ENCODE peak calls at places on chromosomes 16 and 17, in eight cellular contexts. One of them, this sample, is unnamed.
A peak's percentile ranks its signal among the peaks of the same experiment; 100 is the strongest.

GRCh38 chr16:50311134-50311528 is 44.8 kb downstream of the ADCY7 start:
- DNase-seq in left lung: peak; percentile 56
- DNase-seq in AG04449: no peak
- DNase-seq in H7: peak; percentile 37
- DNase-seq in A673: no peak
- DNase-seq in mucosa of descending colon: no peak
- DNase-seq in mesendoderm: no peak
- DNase-seq in upper lobe of right lung: no peak
- DNase-seq in this sample: no peak

GRCh38 chr17:17877548-17878358 is 41.0 kb upstream of the SREBF1 start:
- DNase-seq in left lung: no peak
- DNase-seq in AG04449: peak; percentile 71
- DNase-seq in H7: peak; percentile 81
- DNase-seq in A673: peak; percentile 73
- DNase-seq in mucosa of descending colon: peak; percentile 38
- DNase-seq in mesendoderm: peak; percentile 58
- DNase-seq in upper lobe of right lung: peak; percentile 83
- DNase-seq in this sample: no peak

GRCh38 chr17:46023783-46024388 is 24.8 kb downstream of the STH start:
- DNase-seq in left lung: no peak
- DNase-seq in AG04449: no peak
- DNase-seq in H7: no peak
- DNase-seq in A673: no peak
- DNase-seq in mucosa of descending colon: no peak
- DNase-seq in mesendoderm: no peak
- DNase-seq in upper lobe of right lung: peak; percentile 57
- DNase-seq in this sample: no peak

GRCh38 chr17:64608571-64608981 is 53.5 kb downstream of the SMURF2 start:
- DNase-seq in left lung: no peak
- DNase-seq in AG04449: no peak
- DNase-seq in H7: no peak
- DNase-seq in A673: no peak
- DNase-seq in mucosa of descending colon: no peak
- DNase-seq in mesendoderm: no peak
- DNase-seq in upper lobe of right lung: no peak
- DNase-seq in this sample: no peak

GRCh38 chr16:48025359-48025758 is 130.4 kb downstream of the ABCC12 start:
- DNase-seq in left lung: no peak
- DNase-seq in AG04449: no peak
- DNase-seq in H7: no peak
- DNase-seq in A673: no peak
- DNase-seq in mucosa of descending colon: no peak
- DNase-seq in mesendoderm: no peak
- DNase-seq in upper lobe of right lung: no peak
- DNase-seq in this sample: no peak

GRCh38 chr17:78356163-78356713 is 3.6 kb downstream of the SOCS3 start:
- DNase-seq in left lung: no peak
- DNase-seq in AG04449: no peak
- DNase-seq in H7: peak; percentile 81
- DNase-seq in A673: peak; percentile 76
- DNase-seq in mucosa of descending colon: peak; percentile 73
- DNase-seq in mesendoderm: peak; percentile 97
- DNase-seq in upper lobe of right lung: no peak
- DNase-seq in this sample: no peak

GRCh38 chr16:68445458-68445857 is 2.9 kb downstream of the SMPD3 start:
- DNase-seq in left lung: no peak
- DNase-seq in AG04449: no peak
- DNase-seq in H7: peak; percentile 80
- DNase-seq in A673: peak; percentile 80
- DNase-seq in mucosa of descending colon: peak; percentile 75
- DNase-seq in mesendoderm: peak; percentile 87
- DNase-seq in upper lobe of right lung: no peak
- DNase-seq in this sample: peak; percentile 74

GRCh38 chr17:65560628-65561371 is 648 bp downstream of the AXIN2 start:
- DNase-seq in left lung: peak; percentile 90
- DNase-seq in AG04449: no peak
- DNase-seq in H7: peak; percentile 94
- DNase-seq in A673: peak; percentile 93
- DNase-seq in mucosa of descending colon: peak; percentile 91
- DNase-seq in mesendoderm: peak; percentile 98
- DNase-seq in upper lobe of right lung: peak; percentile 93
- DNase-seq in this sample: peak; percentile 50

GRCh38 chr17:39812466-39812865 is 51.6 kb downstream of the IKZF3 start:
- DNase-seq in left lung: no peak
- DNase-seq in AG04449: no peak
- DNase-seq in H7: no peak
- DNase-seq in A673: peak; percentile 79
- DNase-seq in mucosa of descending colon: no peak
- DNase-seq in mesendoderm: no peak
- DNase-seq in upper lobe of right lung: no peak
- DNase-seq in this sample: no peak

GRCh38 chr17:69997332-69997731 is 77.7 kb upstream of the KCNJ16 start:
- DNase-seq in left lung: no peak
- DNase-seq in AG04449: no peak
- DNase-seq in H7: no peak
- DNase-seq in A673: no peak
- DNase-seq in mucosa of descending colon: peak; percentile 3
- DNase-seq in mesendoderm: no peak
- DNase-seq in upper lobe of right lung: no peak
- DNase-seq in this sample: no peak

GRCh38 chr17:2418572-2418971 is 17.7 kb upstream of the MNT start:
- DNase-seq in left lung: no peak
- DNase-seq in AG04449: no peak
- DNase-seq in H7: peak; percentile 12
- DNase-seq in A673: no peak
- DNase-seq in mucosa of descending colon: no peak
- DNase-seq in mesendoderm: no peak
- DNase-seq in upper lobe of right lung: peak; percentile 45
- DNase-seq in this sample: no peak

GRCh38 chr16:49395021-49395420 is 21.4 kb downstream of the C16orf78 start:
- DNase-seq in left lung: no peak
- DNase-seq in AG04449: no peak
- DNase-seq in H7: no peak
- DNase-seq in A673: no peak
- DNase-seq in mucosa of descending colon: no peak
- DNase-seq in mesendoderm: no peak
- DNase-seq in upper lobe of right lung: no peak
- DNase-seq in this sample: no peak

GRCh38 chr16:31007684-31008083 is 2.8 kb downstream of the STX1B start:
- DNase-seq in left lung: no peak
- DNase-seq in AG04449: no peak
- DNase-seq in H7: peak; percentile 29
- DNase-seq in A673: no peak
- DNase-seq in mucosa of descending colon: no peak
- DNase-seq in mesendoderm: no peak
- DNase-seq in upper lobe of right lung: no peak
- DNase-seq in this sample: no peak

GRCh38 chr16:3807425-3808123 is 72.9 kb downstream of the CREBBP start:
- DNase-seq in left lung: no peak
- DNase-seq in AG04449: no peak
- DNase-seq in H7: no peak
- DNase-seq in A673: no peak
- DNase-seq in mucosa of descending colon: no peak
- DNase-seq in mesendoderm: no peak
- DNase-seq in upper lobe of right lung: no peak
- DNase-seq in this sample: no peak

GRCh38 chr16:73389075-73389474 is 341.1 kb upstream of the ZFHX3 start:
- DNase-seq in left lung: no peak
- DNase-seq in AG04449: no peak
- DNase-seq in H7: no peak
- DNase-seq in A673: no peak
- DNase-seq in mucosa of descending colon: peak; percentile 10
- DNase-seq in mesendoderm: no peak
- DNase-seq in upper lobe of right lung: no peak
- DNase-seq in this sample: no peak

GRCh38 chr17:74429604-74430384 is 2.1 kb upstream of the GPRC5C start:
- DNase-seq in left lung: peak; percentile 65
- DNase-seq in AG04449: no peak
- DNase-seq in H7: peak; percentile 76
- DNase-seq in A673: no peak
- DNase-seq in mucosa of descending colon: peak; percentile 70
- DNase-seq in mesendoderm: peak; percentile 34
- DNase-seq in upper lobe of right lung: peak; percentile 82
- DNase-seq in this sample: no peak
- H3K4me3 ChIP-seq in left lung: no peak overlapping the region
- H3K4me3 ChIP-seq in AG04449: no peak overlapping the region
- H3K4me3 ChIP-seq in H7: peak overlapping the region; percentile 78
- H3K4me3 ChIP-seq in A673: no peak overlapping the region
- H3K4me3 ChIP-seq in mucosa of descending colon: no peak overlapping the region
- H3K4me3 ChIP-seq in mesendoderm: no peak overlapping the region
- H3K4me3 ChIP-seq in upper lobe of right lung: peak overlapping the region; percentile 65
- H3K4me3 ChIP-seq in this sample: peak overlapping the region; percentile 84

DNA sequence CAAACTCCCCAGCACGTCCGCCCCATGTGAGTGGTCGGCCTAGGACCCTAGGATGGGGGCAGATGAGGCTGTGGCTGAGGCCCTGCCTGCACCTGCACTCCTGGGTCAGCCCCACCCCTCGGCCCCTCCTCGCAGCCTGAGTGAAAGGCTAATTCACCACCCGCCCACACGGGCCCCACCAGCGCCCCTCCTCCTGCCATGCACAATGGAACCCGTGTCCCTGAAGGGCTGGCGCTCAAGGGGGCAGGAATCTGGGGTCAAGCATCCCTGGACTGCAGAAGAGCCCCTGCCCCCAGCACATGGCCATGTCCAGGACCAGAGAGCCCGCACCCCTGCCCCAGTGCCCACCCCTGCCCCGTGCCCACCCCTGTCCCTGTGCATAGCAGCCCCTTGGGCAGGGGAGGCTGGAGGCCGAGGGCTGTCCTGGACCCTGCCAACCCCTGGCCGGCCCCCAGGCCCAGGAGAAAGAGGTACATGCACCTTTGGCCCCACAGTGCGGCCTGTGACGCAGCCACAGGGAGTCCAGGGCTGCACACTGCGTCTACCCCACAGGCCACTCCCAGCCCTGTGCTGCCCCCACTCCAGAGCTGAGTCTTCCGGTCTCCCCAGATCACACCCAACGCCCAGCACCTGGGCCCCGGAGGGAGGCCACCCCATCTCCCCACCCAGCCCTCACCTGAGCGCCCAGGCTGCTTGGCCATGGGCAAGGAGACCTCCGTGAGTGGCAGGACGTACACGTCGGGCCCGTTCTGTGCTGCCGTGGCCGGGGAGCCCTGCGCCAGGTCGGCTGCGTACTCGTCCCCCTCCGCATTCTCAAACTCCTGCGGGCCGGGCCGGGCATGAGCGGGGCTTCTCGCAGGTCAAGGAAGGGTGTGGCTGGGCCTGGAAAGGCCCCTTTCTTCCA is 34.7 kb upstream of the PVALEF start:
- DNase-seq in left lung: no peak
- DNase-seq in AG04449: no peak
- DNase-seq in H7: peak; percentile 71
- DNase-seq in A673: no peak
- DNase-seq in mucosa of descending colon: peak; percentile 29
- DNase-seq in mesendoderm: no peak
- DNase-seq in upper lobe of right lung: peak; percentile 79
- DNase-seq in this sample: no peak
- H3K4me3 ChIP-seq in left lung: peak overlapping the region; percentile 9
- H3K4me3 ChIP-seq in AG04449: no peak overlapping the region
- H3K4me3 ChIP-seq in H7: no peak overlapping the region
- H3K4me3 ChIP-seq in A673: no peak overlapping the region
- H3K4me3 ChIP-seq in mucosa of descending colon: no peak overlapping the region
- H3K4me3 ChIP-seq in mesendoderm: no peak overlapping the region
- H3K4me3 ChIP-seq in upper lobe of right lung: peak overlapping the region; percentile 48
- H3K4me3 ChIP-seq in this sample: no peak overlapping the region

GRCh38 chr16:81401035-81401950 is 43.3 kb upstream of the CMIP start:
- DNase-seq in left lung: no peak
- DNase-seq in AG04449: no peak
- DNase-seq in H7: peak; percentile 32
- DNase-seq in A673: no peak
- DNase-seq in mucosa of descending colon: peak; percentile 31
- DNase-seq in mesendoderm: no peak
- DNase-seq in upper lobe of right lung: no peak
- DNase-seq in this sample: no peak

GRCh38 chr16:81405702-81406113 is 38.9 kb upstream of the CMIP start:
- DNase-seq in left lung: no peak
- DNase-seq in AG04449: peak; percentile 52
- DNase-seq in H7: peak; percentile 77
- DNase-seq in A673: no peak
- DNase-seq in mucosa of descending colon: no peak
- DNase-seq in mesendoderm: peak; percentile 96
- DNase-seq in upper lobe of right lung: no peak
- DNase-seq in this sample: no peak

GRCh38 chr16:81403208-81403600 is 41.4 kb upstream of the CMIP start:
- DNase-seq in left lung: no peak
- DNase-seq in AG04449: no peak
- DNase-seq in H7: no peak
- DNase-seq in A673: no peak
- DNase-seq in mucosa of descending colon: no peak
- DNase-seq in mesendoderm: no peak
- DNase-seq in upper lobe of right lung: no peak
- DNase-seq in this sample: no peak

GRCh38 chr16:81399909-81400308 is 44.7 kb upstream of the CMIP start:
- DNase-seq in left lung: no peak
- DNase-seq in AG04449: no peak
- DNase-seq in H7: no peak
- DNase-seq in A673: no peak
- DNase-seq in mucosa of descending colon: no peak
- DNase-seq in mesendoderm: no peak
- DNase-seq in upper lobe of right lung: no peak
- DNase-seq in this sample: no peak

GRCh38 chr16:81403601-81404391 is 40.8 kb upstream of the CMIP start:
- DNase-seq in left lung: peak; percentile 98
- DNase-seq in AG04449: no peak
- DNase-seq in H7: peak; percentile 95
- DNase-seq in A673: peak; percentile 83
- DNase-seq in mucosa of descending colon: peak; percentile 94
- DNase-seq in mesendoderm: peak; percentile 91
- DNase-seq in upper lobe of right lung: peak; percentile 93
- DNase-seq in this sample: peak; percentile 61
- H3K4me3 ChIP-seq in left lung: no peak overlapping the region
- H3K4me3 ChIP-seq in AG04449: peak overlapping the region; percentile 50
- H3K4me3 ChIP-seq in H7: peak overlapping the region; percentile 22
- H3K4me3 ChIP-seq in A673: peak overlapping the region; percentile 40
- H3K4me3 ChIP-seq in mucosa of descending colon: no peak overlapping the region
- H3K4me3 ChIP-seq in mesendoderm: no peak overlapping the region
- H3K4me3 ChIP-seq in upper lobe of right lung: no peak overlapping the region
- H3K4me3 ChIP-seq in this sample: peak overlapping the region; percentile 21

GRCh38 chr16:29790183-29790948 is at the start of gene KIF22:
- DNase-seq in left lung: peak; percentile 100
- DNase-seq in AG04449: peak; percentile 89
- DNase-seq in H7: peak; percentile 100
- DNase-seq in A673: peak; percentile 99
- DNase-seq in mucosa of descending colon: peak; percentile 99
- DNase-seq in mesendoderm: peak; percentile 99
- DNase-seq in upper lobe of right lung: peak; percentile 100
- DNase-seq in this sample: peak; percentile 96

GRCh38 chr16:29789775-29790182 is 772 bp upstream of the KIF22 start:
- DNase-seq in left lung: no peak
- DNase-seq in AG04449: no peak
- DNase-seq in H7: peak; percentile 71
- DNase-seq in A673: no peak
- DNase-seq in mucosa of descending colon: no peak
- DNase-seq in mesendoderm: no peak
- DNase-seq in upper lobe of right lung: peak; percentile 76
- DNase-seq in this sample: no peak

GRCh38 chr16:29784157-29784556 is 6.1 kb downstream of the ZG16 start:
- DNase-seq in left lung: no peak
- DNase-seq in AG04449: no peak
- DNase-seq in H7: no peak
- DNase-seq in A673: no peak
- DNase-seq in mucosa of descending colon: no peak
- DNase-seq in mesendoderm: no peak
- DNase-seq in upper lobe of right lung: no peak
- DNase-seq in this sample: no peak

GRCh38 chr16:29779474-29779873 is 1.4 kb downstream of the ZG16 start:
- DNase-seq in left lung: no peak
- DNase-seq in AG04449: no peak
- DNase-seq in H7: no peak
- DNase-seq in A673: no peak
- DNase-seq in mucosa of descending colon: no peak
- DNase-seq in mesendoderm: peak; percentile 63
- DNase-seq in upper lobe of right lung: no peak
- DNase-seq in this sample: no peak

GRCh38 chr16:29784901-29785500 is 5.5 kb upstream of the KIF22 start:
- DNase-seq in left lung: peak; percentile 95
- DNase-seq in AG04449: no peak
- DNase-seq in H7: peak; percentile 94
- DNase-seq in A673: peak; percentile 80
- DNase-seq in mucosa of descending colon: peak; percentile 57
- DNase-seq in mesendoderm: peak; percentile 88
- DNase-seq in upper lobe of right lung: peak; percentile 83
- DNase-seq in this sample: peak; percentile 86
- H3K4me3 ChIP-seq in left lung: no peak overlapping the region
- H3K4me3 ChIP-seq in AG04449: peak overlapping the region; percentile 32
- H3K4me3 ChIP-seq in H7: peak overlapping the region; percentile 26
- H3K4me3 ChIP-seq in A673: no peak overlapping the region
- H3K4me3 ChIP-seq in mucosa of descending colon: no peak overlapping the region
- H3K4me3 ChIP-seq in mesendoderm: no peak overlapping the region
- H3K4me3 ChIP-seq in upper lobe of right lung: peak overlapping the region; percentile 29
- H3K4me3 ChIP-seq in this sample: no peak overlapping the region

This sample was measured in iPS DF 6.9.